ENCODE peak calls at places on chromosomes 2 and 18, in nine cellular contexts. V is Peyer's patch; A is thyroid gland; Q is tibial artery; J is CD4-positive, alpha-beta T cell; I is mucosa of descending colon; Z is endodermal cell; S is AG10803; E is HFF-Myc. H is an unnamed sample.

GRCh38 chr18:79460445-79461300 is 64.9 kb downstream of the NFATC1 start:
- DNase-seq in V (peak), A (no peak), Q (no peak), J (no peak), I (no peak), Z (no peak), S (peak), E (no peak), H (no peak)

GRCh38 chr2:36338827-36339145 is 16.8 kb upstream of the CRIM1 start:
- DNase-seq in V (no peak), A (no peak), Q (no peak), J (no peak), I (no peak), Z (no peak), S (peak), E (no peak), H (no peak)

GRCh38 chr18:41096504-41096903 is 858.5 kb upstream of the PIK3C3 start:
- DNase-seq in V (no peak), A (no peak), Q (no peak), J (no peak), I (no peak), Z (no peak), S (peak), E (no peak), H (no peak)

GRCh38 chr2:217977840-217978535 is 24.8 kb downstream of the TNS1 start:
- DNase-seq in V (no peak), A (no peak), Q (peak), J (no peak), I (no peak), Z (no peak), S (no peak), E (no peak), H (no peak)

GRCh38 chr2:70949086-70949485 is 13.4 kb downstream of the ATP6V1B1 start:
- DNase-seq in V (peak), A (no peak), Q (no peak), J (no peak), I (no peak), Z (peak), S (no peak), E (no peak), H (no peak)

GRCh38 chr2:46802665-46803550 is 112.7 kb downstream of the MCFD2 start:
- DNase-seq in V (no peak), A (no peak), Q (no peak), J (no peak), I (no peak), Z (peak), S (no peak), E (no peak), H (no peak)

GRCh38 chr2:72138921-72139381 is 8.7 kb downstream of the CYP26B1 start:
- DNase-seq in V (no peak), A (peak), Q (no peak), J (no peak), I (peak), Z (no peak), S (peak), E (no peak), H (no peak)

GRCh38 chr2:175293195-175293594 is 111.7 kb upstream of the ATP5MC3 start:
- DNase-seq in V (no peak), A (no peak), Q (no peak), J (no peak), I (no peak), Z (no peak), S (no peak), E (no peak), H (no peak)

GRCh38 chr18:26655614-26656400 is 107.5 kb upstream of the KCTD1 start:
- DNase-seq in V (no peak), A (peak), Q (peak), J (no peak), I (peak), Z (peak), S (peak), E (no peak), H (peak)

GRCh38 chr2:32064021-32064678 is 794 bp downstream of the SPAST start:
- DNase-seq in V (peak), A (no peak), Q (no peak), J (peak), I (no peak), Z (no peak), S (no peak), E (no peak), H (peak)

GRCh38 chr2:11746807-11747459 is 501 bp downstream of the LPIN1 start:
- DNase-seq in V (peak), A (peak), Q (no peak), J (no peak), I (no peak), Z (peak), S (peak), E (no peak), H (peak)

GRCh38 chr2:29509397-29509796 is 394.2 kb downstream of the CLIP4 start:
- DNase-seq in V (no peak), A (no peak), Q (no peak), J (no peak), I (no peak), Z (no peak), S (peak), E (no peak), H (no peak)

GRCh38 chr2:7010376-7010775 is 93.2 kb downstream of the RNF144A start:
- DNase-seq in V (no peak), A (no peak), Q (peak), J (no peak), I (no peak), Z (no peak), S (peak), E (no peak), H (no peak)

GRCh38 chr2:18373081-18373480 is 187.4 kb downstream of the RDH14 start:
- DNase-seq in V (no peak), A (no peak), Q (no peak), J (no peak), I (no peak), Z (no peak), S (no peak), E (no peak), H (no peak)

GRCh38 chr2:160207271-160207670 is 7.2 kb upstream of the ITGB6 start:
- DNase-seq in V (no peak), A (no peak), Q (no peak), J (no peak), I (no peak), Z (no peak), S (no peak), E (no peak), H (no peak)

GRCh38 chr2:239602290-239603282 is 201.8 kb upstream of the HDAC4 start:
- DNase-seq in V (no peak), A (no peak), Q (no peak), J (no peak), I (peak), Z (peak), S (no peak), E (no peak), H (no peak)

GRCh38 chr2:47339745-47340541 is 63.0 kb upstream of the MSH2 start:
- DNase-seq in V (no peak), A (peak), Q (no peak), J (no peak), I (peak), Z (no peak), S (peak), E (no peak), H (no peak)

GRCh38 chr2:85399183-85399455 is 11.0 kb downstream of the CAPG start:
- DNase-seq in V (no peak), A (no peak), Q (no peak), J (no peak), I (no peak), Z (no peak), S (no peak), E (no peak), H (no peak)

GRCh38 chr2:73260338-73260984 is 23.8 kb downstream of the FBXO41 start:
- DNase-seq in V (no peak), A (peak), Q (no peak), J (no peak), I (no peak), Z (peak), S (peak), E (no peak), H (peak)

GRCh38 chr18:39647627-39648502 is 2082.3 kb upstream of the CELF4 start:
- DNase-seq in V (no peak), A (no peak), Q (no peak), J (no peak), I (no peak), Z (no peak), S (peak), E (peak), H (no peak)

GRCh38 chr2:9533663-9534062 is 22.0 kb downstream of the ADAM17 start:
- DNase-seq in V (no peak), A (no peak), Q (no peak), J (no peak), I (no peak), Z (no peak), S (no peak), E (no peak), H (no peak)

GRCh38 chr2:213296270-213296669 is 12.0 kb downstream of the SPAG16 start:
- DNase-seq in V (no peak), A (no peak), Q (no peak), J (no peak), I (no peak), Z (no peak), S (no peak), E (no peak), H (no peak)

GRCh38 chr2:20600756-20601325 is 50.1 kb downstream of the HS1BP3 start:
- DNase-seq in V (no peak), A (no peak), Q (no peak), J (no peak), I (no peak), Z (no peak), S (peak), E (no peak), H (no peak)

GRCh38 chr2:215319500-215319899 is 7.6 kb downstream of the ATIC start:
- DNase-seq in V (no peak), A (no peak), Q (no peak), J (no peak), I (no peak), Z (no peak), S (no peak), E (no peak), H (no peak)

GRCh38 chr2:68157002-68157401 is 686 bp upstream of the PNO1 start:
- DNase-seq in V (no peak), A (no peak), Q (no peak), J (peak), I (peak), Z (no peak), S (peak), E (no peak), H (peak)

GRCh38 chr2:122451040-122451439 is 695.6 kb downstream of the TSN start:
- DNase-seq in V (no peak), A (no peak), Q (no peak), J (no peak), I (no peak), Z (peak), S (peak), E (no peak), H (no peak)

GRCh38 chr2:172073518-172073917 is 11.8 kb upstream of the DLX1 start:
- DNase-seq in V (no peak), A (no peak), Q (no peak), J (no peak), I (no peak), Z (no peak), S (no peak), E (no peak), H (no peak)

GRCh38 chr2:28338046-28338753 is 54.5 kb upstream of the FOSL2 start:
- DNase-seq in V (no peak), A (peak), Q (peak), J (no peak), I (peak), Z (no peak), S (peak), E (peak), H (no peak)

GRCh38 chr2:204695506-204695905 is 150.2 kb downstream of the PARD3B start:
- DNase-seq in V (no peak), A (no peak), Q (no peak), J (no peak), I (no peak), Z (no peak), S (peak), E (no peak), H (no peak)

GRCh38 chr2:31008571-31009114 is 129.6 kb downstream of the GALNT14 start:
- DNase-seq in V (no peak), A (no peak), Q (no peak), J (no peak), I (no peak), Z (no peak), S (no peak), E (no peak), H (peak)

GRCh38 chr2:194103941-194104655 is 1552.9 kb upstream of the SLC39A10 start:
- DNase-seq in V (no peak), A (no peak), Q (no peak), J (no peak), I (no peak), Z (no peak), S (no peak), E (no peak), H (no peak)
- TF ChIP-seq CTCF in V (no peak), A (no peak), Q (no peak), J (no peak), I (no peak), Z (no peak), S (no peak), E (no peak), H (no peak)

GRCh38 chr2:228409493-228409892 is 228.0 kb upstream of the SPHKAP start:
- DNase-seq in V (no peak), A (no peak), Q (no peak), J (no peak), I (no peak), Z (no peak), S (no peak), E (no peak), H (no peak)
- TF ChIP-seq CTCF in V (no peak), A (no peak), Q (no peak), J (no peak), I (no peak), Z (no peak), S (no peak), E (no peak), H (no peak)

DNA sequence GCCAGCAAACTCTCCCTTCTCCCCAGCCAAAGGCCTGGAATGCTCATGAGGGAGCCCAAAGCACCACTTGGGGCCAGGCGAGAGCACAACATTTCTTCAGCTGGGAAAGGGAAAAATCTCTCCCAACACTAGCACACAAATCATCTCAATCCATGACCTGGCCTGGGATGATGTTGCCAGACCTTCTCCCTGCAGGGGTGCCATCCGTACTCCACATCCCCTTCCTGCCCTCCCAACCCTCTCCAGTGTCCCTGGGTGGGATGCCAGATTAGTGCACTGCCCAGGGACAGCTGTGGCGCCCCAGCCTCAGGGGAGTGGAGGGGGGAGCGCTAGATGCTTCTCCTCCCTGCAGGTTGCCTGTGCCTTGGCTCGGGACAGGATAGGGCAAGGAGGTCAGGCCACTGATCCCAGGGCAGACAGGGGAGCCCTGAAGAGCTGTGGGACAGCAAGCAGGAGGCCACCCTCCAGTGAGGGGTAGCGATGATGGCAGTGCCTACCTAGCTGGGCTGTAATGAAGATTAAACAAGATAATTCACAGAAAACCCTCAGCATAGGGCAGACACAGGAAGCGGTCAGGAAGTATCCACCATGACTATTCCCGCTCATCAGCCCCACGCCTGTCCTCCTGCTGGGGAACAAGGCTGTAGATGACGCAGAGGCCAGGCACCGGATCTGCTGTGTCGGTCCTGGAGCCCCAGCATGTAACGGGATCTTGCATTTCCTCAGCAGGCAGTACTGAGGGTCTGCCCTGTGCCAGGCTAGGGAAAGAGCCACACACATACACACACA is 31.1 kb downstream of the SERTAD2 start:
- DNase-seq in V (no peak), A (no peak), Q (no peak), J (no peak), I (no peak), Z (peak), S (no peak), E (no peak), H (peak)
- TF ChIP-seq CTCF in V (no peak), A (no peak), Q (peak), J (no peak), I (no peak), Z (peak), S (peak), E (no peak), H (no peak)

DNA sequence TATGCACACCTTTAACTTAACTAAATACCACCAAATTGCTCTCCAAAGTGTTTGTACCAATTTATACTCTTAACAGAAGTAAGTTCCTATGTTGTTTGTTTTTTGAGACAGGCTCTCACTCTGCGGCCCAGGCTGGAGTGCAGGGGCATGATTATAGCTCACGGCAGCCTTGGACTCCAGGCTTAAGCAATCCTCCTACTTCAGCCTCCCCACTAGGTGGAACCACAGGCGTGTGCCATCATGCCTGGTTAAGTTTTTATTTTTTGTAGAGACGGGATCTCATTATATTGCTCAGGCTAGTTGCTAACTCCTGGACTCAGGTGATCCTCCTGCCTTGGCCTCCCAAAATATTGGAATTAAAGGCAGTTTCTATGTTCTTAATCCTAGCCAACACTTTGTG is 13.1 kb upstream of the NAB1 start:
- DNase-seq in V (no peak), A (no peak), Q (no peak), J (no peak), I (no peak), Z (no peak), S (no peak), E (no peak), H (no peak)
- TF ChIP-seq CTCF in V (no peak), A (no peak), Q (no peak), J (no peak), I (no peak), Z (peak), S (no peak), E (peak), H (no peak)

DNA sequence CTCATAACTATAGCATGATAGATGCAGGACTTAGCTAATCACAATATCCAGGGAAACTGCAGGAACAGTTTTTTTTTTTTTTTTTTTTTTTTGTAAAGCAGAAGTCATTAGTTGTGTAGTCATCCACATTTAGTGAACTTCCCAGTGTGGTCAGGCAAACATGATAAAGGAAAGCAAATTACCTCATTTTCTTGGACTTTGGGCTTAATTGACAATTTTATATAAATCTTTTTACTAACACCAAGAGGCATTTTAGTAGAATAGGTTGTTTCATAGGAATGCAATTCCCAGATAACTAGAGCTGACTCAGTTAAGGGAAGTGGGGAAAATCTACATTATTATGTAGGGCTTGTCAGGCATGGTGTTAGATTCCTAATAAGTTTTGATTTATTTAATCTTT is 142.7 kb upstream of the GCFC2 start:
- DNase-seq in V (no peak), A (no peak), Q (no peak), J (no peak), I (no peak), Z (no peak), S (no peak), E (no peak), H (no peak)
- TF ChIP-seq CTCF in V (no peak), A (no peak), Q (no peak), J (no peak), I (no peak), Z (no peak), S (no peak), E (no peak), H (no peak)

DNA sequence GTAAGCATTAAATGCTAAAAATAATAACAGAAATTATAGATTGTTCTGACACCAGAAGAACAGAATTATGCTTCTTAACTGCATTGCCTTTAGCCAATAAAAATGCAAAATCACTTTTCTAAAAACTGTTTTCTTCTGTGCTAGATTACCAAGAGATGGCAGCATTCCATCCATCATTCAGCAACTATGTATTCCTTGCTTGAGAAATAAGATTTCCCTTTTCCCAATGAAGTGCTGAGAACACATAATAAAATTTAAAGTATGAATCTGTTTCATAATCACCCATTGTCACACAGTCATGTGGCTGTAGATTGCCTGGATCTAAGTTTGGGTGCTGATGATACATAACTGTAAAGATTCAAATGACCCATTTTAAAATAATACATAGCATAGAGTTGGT is 504.2 kb downstream of the TDRD15 start:
- DNase-seq in V (no peak), A (no peak), Q (no peak), J (no peak), I (no peak), Z (no peak), S (no peak), E (no peak), H (no peak)
- TF ChIP-seq CTCF in V (no peak), A (no peak), Q (no peak), J (no peak), I (no peak), Z (no peak), S (no peak), E (no peak), H (no peak)

GRCh38 chr2:236745420-236746210 is 176.0 kb downstream of the ACKR3 start:
- DNase-seq in V (no peak), A (peak), Q (peak), J (no peak), I (no peak), Z (peak), S (peak), E (no peak), H (no peak)
- TF ChIP-seq CTCF in V (no peak), A (no peak), Q (no peak), J (no peak), I (no peak), Z (no peak), S (peak), E (no peak), H (no peak)

GRCh38 chr2:150097402-150097801 is 390.1 kb downstream of the RND3 start:
- DNase-seq in V (no peak), A (no peak), Q (no peak), J (no peak), I (no peak), Z (no peak), S (no peak), E (no peak), H (no peak)

GRCh38 chr2:150100311-150100710 is 387.2 kb downstream of the RND3 start:
- DNase-seq in V (no peak), A (no peak), Q (no peak), J (no peak), I (no peak), Z (no peak), S (no peak), E (no peak), H (no peak)

GRCh38 chr2:150095361-150095760 is 392.1 kb downstream of the RND3 start:
- DNase-seq in V (no peak), A (no peak), Q (no peak), J (no peak), I (no peak), Z (no peak), S (no peak), E (no peak), H (no peak)

GRCh38 chr2:150099805-150100204 is 387.7 kb downstream of the RND3 start:
- DNase-seq in V (no peak), A (no peak), Q (no peak), J (no peak), I (no peak), Z (no peak), S (no peak), E (no peak), H (no peak)

GRCh38 chr2:150097891-150098595 is 389.4 kb downstream of the RND3 start:
- DNase-seq in V (no peak), A (no peak), Q (no peak), J (no peak), I (no peak), Z (no peak), S (peak), E (no peak), H (no peak)
- TF ChIP-seq CTCF in V (no peak), A (no peak), Q (no peak), J (no peak), I (no peak), Z (peak), S (peak), E (peak), H (no peak)

DNA sequence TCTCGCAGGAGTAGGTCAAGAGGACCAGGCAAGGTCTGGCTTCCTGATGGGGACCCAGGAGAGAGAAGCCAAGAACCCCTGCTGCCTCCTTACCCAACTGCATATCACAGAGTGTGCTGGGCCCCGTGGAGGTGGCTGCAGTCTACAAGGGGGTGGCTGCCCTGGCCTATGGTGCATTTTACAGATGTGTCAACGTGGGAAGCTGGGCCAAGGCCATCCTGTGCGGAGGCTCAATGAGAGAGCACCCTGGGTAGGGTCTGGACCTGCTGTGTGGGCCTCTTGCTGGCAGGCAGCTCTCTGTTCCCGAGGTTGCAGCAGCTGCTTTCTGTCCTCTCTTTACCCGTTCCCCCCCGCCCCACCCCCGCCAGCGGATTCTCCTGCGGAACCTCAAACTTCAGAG is 61.4 kb downstream of the GBX2 start:
- DNase-seq in V (no peak), A (no peak), Q (no peak), J (no peak), I (no peak), Z (no peak), S (no peak), E (no peak), H (no peak)
- TF ChIP-seq CTCF in V (no peak), A (no peak), Q (no peak), J (no peak), I (no peak), Z (no peak), S (no peak), E (no peak), H (no peak)

GRCh38 chr18:55448390-55448789 is 139.6 kb downstream of the TCF4 start:
- DNase-seq in V (no peak), A (no peak), Q (no peak), J (no peak), I (no peak), Z (no peak), S (no peak), E (no peak), H (no peak)
- TF ChIP-seq CTCF in V (no peak), A (no peak), Q (no peak), J (no peak), I (no peak), Z (no peak), S (no peak), E (no peak), H (no peak)

H was measured in glutamatergic neuron.